ENCODE peak calls at places on chromosomes 16 and 17, in five cellular contexts. H is foreskin melanocyte, F is iris pigment epithelial cell, C is D341Med, G is osteocyte. Q is an unnamed sample.
A peak's percentile ranks its signal among the peaks of the same experiment; 100 is the strongest.

GRCh38 chr17:9484789-9485188 is 90.8 kb downstream of the STX8 start:
- DNase-seq in G (no peak), F (peak; percentile 68), C (no peak), H (no peak), Q (no peak)

GRCh38 chr16:56889206-56889605 is 24.2 kb downstream of the SLC12A3 start:
- DNase-seq in F (no peak), G (no peak), C (no peak), H (no peak), Q (no peak)

GRCh38 chr17:7885357-7886226 is 3.0 kb upstream of the CHD3 start:
- DNase-seq in F (no peak), H (peak; percentile 47), G (no peak), C (peak; percentile 47), Q (peak; percentile 27)

GRCh38 chr16:46743232-46743719 is 4.9 kb downstream of the MYLK3 start:
- DNase-seq in F (peak; percentile 69), G (no peak), H (no peak), C (no peak), Q (no peak)

GRCh38 chr16:60123387-60124023 is 1389.4 kb upstream of the GOT2 start:
- DNase-seq in C (no peak), F (no peak), G (no peak), H (peak; percentile 45), Q (peak; percentile 8)

GRCh38 chr16:65809627-65810026 is 556.9 kb upstream of the CDH5 start:
- DNase-seq in F (no peak), C (no peak), H (no peak), G (no peak), Q (no peak)

GRCh38 chr17:30207655-30208054 is 27.8 kb downstream of the SLC6A4 start:
- DNase-seq in C (no peak), H (no peak), G (no peak), F (no peak), Q (no peak)

GRCh38 chr16:50151322-50151721 is 1.8 kb upstream of the TENT4B start:
- DNase-seq in F (no peak), H (no peak), G (no peak), C (no peak), Q (no peak)

GRCh38 chr17:49928126-49928800 is 40.7 kb upstream of the DLX4 start:
- DNase-seq in C (no peak), G (no peak), H (no peak), F (no peak), Q (no peak)

GRCh38 chr17:62627904-62628603 is 584 bp downstream of the MRC2 start:
- DNase-seq in G (no peak), H (no peak), C (peak; percentile 48), F (peak; percentile 79), Q (no peak)

GRCh38 chr16:23079683-23080221 is 69.5 kb downstream of the USP31 start:
- DNase-seq in G (no peak), F (no peak), H (no peak), C (no peak), Q (no peak)

Q was measured in COLO829.